ENCODE peak calls at places on chromosomes 4 and X, in five cellular contexts. F, B, R, W and H are unnamed samples. For H3K27me3 and H3K4me1, the result is how much of the 10 kb centered on the place peaks cover.

GRCh38 chr4:77815651-77816050 is 3.5 kb downstream of the CNOT6L start:
- DNase-seq in F (no peak), W (no peak), B (no peak), R (no peak), H (no peak)

GRCh38 chr4:167985565-167985964 is 106.8 kb upstream of the ANXA10 start:
- DNase-seq in W (no peak), F (no peak), B (no peak), R (no peak), H (no peak)

GRCh38 chrX:119417376-119417775 is 18.2 kb downstream of the SLC25A43 start:
- DNase-seq in B (no peak), W (no peak), F (no peak), R (no peak), H (no peak)

GRCh38 chr4:140098481-140099132 is 55.4 kb downstream of the MAML3 start:
- DNase-seq in F (peak), W (no peak), B (no peak), R (no peak), H (no peak)

GRCh38 chrX:39174761-39175417 is 373.6 kb downstream of the MID1IP1 start:
- DNase-seq in F (no peak), W (no peak), B (peak), R (no peak), H (no peak)

GRCh38 chrX:119272882-119273806 is 37.1 kb downstream of the PGRMC1 start:
- DNase-seq in W (peak), B (peak), F (no peak), R (peak), H (no peak)

GRCh38 chr4:130395871-130396270 is 1299.9 kb downstream of the C4orf33 start:
- DNase-seq in R (no peak), W (no peak), B (no peak), F (no peak), H (no peak)

GRCh38 chr4:182207806-182208483 is 35.3 kb upstream of the TENM3 start:
- DNase-seq in W (no peak), F (no peak), B (no peak), R (no peak), H (no peak)

GRCh38 chrX:27439771-27440170 is 23.4 kb downstream of the PPP4R3C start:
- DNase-seq in R (no peak), B (no peak), W (no peak), F (no peak), H (no peak)

GRCh38 chr4:182280439-182281111 is 37.4 kb downstream of the TENM3 start:
- DNase-seq in W (no peak), B (no peak), F (no peak), R (peak), H (no peak)

GRCh38 chr4:36771411-36772153 is 473.0 kb upstream of the NWD2 start:
- DNase-seq in W (no peak), B (no peak), F (peak), R (no peak), H (no peak)

GRCh38 chr4:113683143-113683542 is 78.4 kb downstream of the CAMK2D start:
- DNase-seq in W (no peak), R (no peak), B (peak), F (no peak), H (no peak)

GRCh38 chr4:113686950-113687718 is 74.4 kb downstream of the CAMK2D start:
- DNase-seq in R (no peak), B (no peak), F (no peak), W (no peak), H (no peak)

GRCh38 chr4:113684534-113685091 is 76.9 kb downstream of the CAMK2D start:
- DNase-seq in R (peak), F (no peak), B (no peak), W (no peak), H (peak)

GRCh38 chr4:113678651-113679050 is 82.9 kb downstream of the CAMK2D start:
- DNase-seq in R (no peak), W (no peak), B (no peak), F (no peak), H (no peak)

GRCh38 chr4:113682730-113683129 is 78.8 kb downstream of the CAMK2D start:
- DNase-seq in B (no peak), W (no peak), F (no peak), R (no peak), H (no peak)
- H3K27ac ChIP-seq in B (peak), W (no peak), F (no peak), R (no peak), H (no peak)

GRCh38 chrX:120795301-120795700 is 80.4 kb downstream of the CT47B1 start:
- DNase-seq in B (no peak), R (no peak), W (no peak), F (no peak), H (no peak)
- H3K27me3 ChIP-seq in B (under half), R (under half), W (under half), F (under half), H (under half)

GRCh38 chr4:42628740-42629139 is 28.2 kb downstream of the ATP8A1 start:
- DNase-seq in R (no peak), F (no peak), B (no peak), W (no peak), H (no peak)
- H3K4me1 ChIP-seq in R (under half), F (under half), B (under half), W (under half), H (under half)

GRCh38 chrX:107199491-107199890 is 6.7 kb downstream of the NUP62CL start:
- DNase-seq in B (no peak), F (no peak), R (no peak), W (no peak), H (no peak)

GRCh38 chrX:107197306-107197705 is 8.9 kb downstream of the NUP62CL start:
- DNase-seq in W (no peak), F (no peak), B (no peak), R (no peak), H (no peak)
- H3K27ac ChIP-seq in W (no peak), F (no peak), B (no peak), R (no peak), H (no peak)

DNA sequence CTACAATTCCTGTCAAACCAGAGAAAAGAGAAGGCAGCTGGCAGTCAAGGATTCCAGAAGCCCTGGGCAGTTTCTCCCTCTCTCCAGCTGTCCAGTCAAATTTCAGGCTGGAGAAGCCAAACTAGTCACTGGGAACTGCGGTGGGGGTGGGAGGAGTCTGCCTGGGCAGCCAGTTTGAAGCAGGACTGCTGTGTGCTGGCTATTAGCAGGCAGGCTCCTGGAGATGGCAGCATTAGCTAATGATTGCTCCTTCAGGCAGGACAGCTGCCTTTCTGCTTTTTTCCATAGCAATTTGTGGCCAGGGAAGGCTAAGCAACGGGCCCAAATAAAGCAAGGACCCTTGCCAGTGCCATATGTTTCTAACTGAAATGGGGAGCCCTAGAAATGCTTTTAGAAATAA is 44.7 kb upstream of the FGF13 start:
- DNase-seq in R (peak), W (peak), B (no peak), F (no peak), H (peak)
- H3K27me3 ChIP-seq in R (under half), W (under half), B (under half), F (under half), H (under half)

GRCh38 chrX:111411591-111412371 is at the start of gene DCX:
- DNase-seq in F (no peak), B (no peak), W (no peak), R (no peak), H (peak)
- H3K4me1 ChIP-seq in F (under half), B (under half), W (under half), R (under half), H (under half)